ENCODE peak calls at places on chromosomes 2 and 18, in six cellular contexts. One of them, this sample, is unnamed.

GRCh38 chr2:205496370-205496769 is 185.9 kb upstream of the NRP2 start:
- DNase-seq in NCI-H1092 treated with DMSO at 0.1 percent for 48 hours: no peak
- DNase-seq in MCF 10A: no peak
- DNase-seq in B cell: no peak
- DNase-seq in stimulated activated CD4-positive, alpha-beta T cell treated with anti-CD3 and anti-CD28 coated beads, Interleukin-2, amount 100 ng/mL, for 24 hours: no peak
- DNase-seq in spleen: no peak
- DNase-seq in this sample: no peak

GRCh38 chr2:161436411-161436810 is 20.3 kb downstream of the TBR1 start:
- DNase-seq in B cell: no peak
- DNase-seq in MCF 10A: peak; percentile 68
- DNase-seq in NCI-H1092 treated with DMSO at 0.1 percent for 48 hours: no peak
- DNase-seq in spleen: no peak
- DNase-seq in stimulated activated CD4-positive, alpha-beta T cell treated with anti-CD3 and anti-CD28 coated beads, Interleukin-2, amount 100 ng/mL, for 24 hours: no peak
- DNase-seq in this sample: no peak

GRCh38 chr2:182167882-182168281 is 182.2 kb downstream of the PPP1R1C start:
- DNase-seq in MCF 10A: no peak
- DNase-seq in stimulated activated CD4-positive, alpha-beta T cell treated with anti-CD3 and anti-CD28 coated beads, Interleukin-2, amount 100 ng/mL, for 24 hours: no peak
- DNase-seq in B cell: no peak
- DNase-seq in spleen: no peak
- DNase-seq in NCI-H1092 treated with DMSO at 0.1 percent for 48 hours: no peak
- DNase-seq in this sample: no peak

GRCh38 chr2:866009-866680 is 84.5 kb upstream of the SNTG2 start:
- DNase-seq in B cell: no peak
- DNase-seq in stimulated activated CD4-positive, alpha-beta T cell treated with anti-CD3 and anti-CD28 coated beads, Interleukin-2, amount 100 ng/mL, for 24 hours: no peak
- DNase-seq in NCI-H1092 treated with DMSO at 0.1 percent for 48 hours: peak; percentile 2
- DNase-seq in MCF 10A: no peak
- DNase-seq in spleen: no peak
- DNase-seq in this sample: no peak

GRCh38 chr2:72138921-72139381 is 8.7 kb downstream of the CYP26B1 start:
- DNase-seq in MCF 10A: no peak
- DNase-seq in NCI-H1092 treated with DMSO at 0.1 percent for 48 hours: no peak
- DNase-seq in spleen: peak; percentile 74
- DNase-seq in B cell: no peak
- DNase-seq in stimulated activated CD4-positive, alpha-beta T cell treated with anti-CD3 and anti-CD28 coated beads, Interleukin-2, amount 100 ng/mL, for 24 hours: no peak
- DNase-seq in this sample: peak; percentile 75

GRCh38 chr2:88187927-88188326 is 17.8 kb downstream of the THNSL2 start:
- DNase-seq in spleen: no peak
- DNase-seq in B cell: no peak
- DNase-seq in stimulated activated CD4-positive, alpha-beta T cell treated with anti-CD3 and anti-CD28 coated beads, Interleukin-2, amount 100 ng/mL, for 24 hours: no peak
- DNase-seq in NCI-H1092 treated with DMSO at 0.1 percent for 48 hours: no peak
- DNase-seq in MCF 10A: peak; percentile 37
- DNase-seq in this sample: no peak

GRCh38 chr2:191050640-191050987 is 36.6 kb upstream of the STAT1 start:
- DNase-seq in B cell: no peak
- DNase-seq in spleen: no peak
- DNase-seq in NCI-H1092 treated with DMSO at 0.1 percent for 48 hours: no peak
- DNase-seq in stimulated activated CD4-positive, alpha-beta T cell treated with anti-CD3 and anti-CD28 coated beads, Interleukin-2, amount 100 ng/mL, for 24 hours: no peak
- DNase-seq in MCF 10A: peak; percentile 80
- DNase-seq in this sample: no peak

GRCh38 chr2:130393318-130393910 is 37.6 kb downstream of the PTPN18 start:
- DNase-seq in MCF 10A: no peak
- DNase-seq in B cell: no peak
- DNase-seq in NCI-H1092 treated with DMSO at 0.1 percent for 48 hours: no peak
- DNase-seq in spleen: peak; percentile 62
- DNase-seq in stimulated activated CD4-positive, alpha-beta T cell treated with anti-CD3 and anti-CD28 coated beads, Interleukin-2, amount 100 ng/mL, for 24 hours: no peak
- DNase-seq in this sample: peak; percentile 28

GRCh38 chr18:3595282-3596273 is 145.6 kb downstream of the TGIF1 start:
- DNase-seq in B cell: no peak
- DNase-seq in NCI-H1092 treated with DMSO at 0.1 percent for 48 hours: peak; percentile 33
- DNase-seq in stimulated activated CD4-positive, alpha-beta T cell treated with anti-CD3 and anti-CD28 coated beads, Interleukin-2, amount 100 ng/mL, for 24 hours: peak; percentile 42
- DNase-seq in spleen: no peak
- DNase-seq in MCF 10A: peak; percentile 84
- DNase-seq in this sample: peak; percentile 25

GRCh38 chr18:79585395-79586370 is 93.9 kb upstream of the CTDP1 start:
- DNase-seq in B cell: no peak
- DNase-seq in NCI-H1092 treated with DMSO at 0.1 percent for 48 hours: no peak
- DNase-seq in stimulated activated CD4-positive, alpha-beta T cell treated with anti-CD3 and anti-CD28 coated beads, Interleukin-2, amount 100 ng/mL, for 24 hours: no peak
- DNase-seq in spleen: peak; percentile 67
- DNase-seq in MCF 10A: no peak
- DNase-seq in this sample: peak; percentile 71

GRCh38 chr2:164964744-164965143 is 9.4 kb upstream of the SLC38A11 start:
- DNase-seq in B cell: no peak
- DNase-seq in NCI-H1092 treated with DMSO at 0.1 percent for 48 hours: no peak
- DNase-seq in stimulated activated CD4-positive, alpha-beta T cell treated with anti-CD3 and anti-CD28 coated beads, Interleukin-2, amount 100 ng/mL, for 24 hours: no peak
- DNase-seq in MCF 10A: no peak
- DNase-seq in spleen: no peak
- DNase-seq in this sample: no peak

GRCh38 chr18:26689226-26689913 is 141.0 kb upstream of the KCTD1 start:
- DNase-seq in stimulated activated CD4-positive, alpha-beta T cell treated with anti-CD3 and anti-CD28 coated beads, Interleukin-2, amount 100 ng/mL, for 24 hours: no peak
- DNase-seq in B cell: no peak
- DNase-seq in NCI-H1092 treated with DMSO at 0.1 percent for 48 hours: no peak
- DNase-seq in spleen: no peak
- DNase-seq in MCF 10A: no peak
- DNase-seq in this sample: no peak